ENCODE peak calls at places on chromosomes 5 and 9, in nine cellular contexts. One of them, this sample, is unnamed.

GRCh38 chr9:112072721-112073553 is 102.2 kb downstream of the SUSD1 start:
- DNase-seq in astrocyte of the spinal cord: peak
- DNase-seq in mammary epithelial cell: peak
- DNase-seq in GM06990: no peak
- DNase-seq in cardiac muscle cell: no peak
- DNase-seq in upper lobe of right lung: no peak
- DNase-seq in activated CD8-positive, alpha-beta T cell treated with anti-CD3 and anti-CD28 coated beads for 36 hours: no peak
- DNase-seq in CD4-positive, alpha-beta T cell: no peak
- DNase-seq in nephron progenitor cell: no peak
- DNase-seq in this sample: no peak

GRCh38 chr9:129441852-129442251 is 179.0 kb downstream of the C9orf50 start:
- DNase-seq in astrocyte of the spinal cord: no peak
- DNase-seq in cardiac muscle cell: no peak
- DNase-seq in mammary epithelial cell: no peak
- DNase-seq in upper lobe of right lung: no peak
- DNase-seq in nephron progenitor cell: no peak
- DNase-seq in GM06990: no peak
- DNase-seq in CD4-positive, alpha-beta T cell: no peak
- DNase-seq in activated CD8-positive, alpha-beta T cell treated with anti-CD3 and anti-CD28 coated beads for 36 hours: no peak
- DNase-seq in this sample: no peak

GRCh38 chr5:1470762-1471211 is 25.5 kb upstream of the SLC6A3 start:
- DNase-seq in cardiac muscle cell: no peak
- DNase-seq in nephron progenitor cell: no peak
- DNase-seq in CD4-positive, alpha-beta T cell: no peak
- DNase-seq in upper lobe of right lung: peak
- DNase-seq in GM06990: no peak
- DNase-seq in mammary epithelial cell: no peak
- DNase-seq in activated CD8-positive, alpha-beta T cell treated with anti-CD3 and anti-CD28 coated beads for 36 hours: no peak
- DNase-seq in astrocyte of the spinal cord: no peak
- DNase-seq in this sample: no peak

GRCh38 chr5:150341331-150341730 is 16.2 kb upstream of the TCOF1 start:
- DNase-seq in CD4-positive, alpha-beta T cell: no peak
- DNase-seq in upper lobe of right lung: no peak
- DNase-seq in astrocyte of the spinal cord: no peak
- DNase-seq in GM06990: no peak
- DNase-seq in activated CD8-positive, alpha-beta T cell treated with anti-CD3 and anti-CD28 coated beads for 36 hours: no peak
- DNase-seq in nephron progenitor cell: no peak
- DNase-seq in cardiac muscle cell: no peak
- DNase-seq in mammary epithelial cell: no peak
- DNase-seq in this sample: no peak

GRCh38 chr9:76433851-76434250 is 25.1 kb upstream of the GCNT1 start:
- DNase-seq in astrocyte of the spinal cord: peak
- DNase-seq in activated CD8-positive, alpha-beta T cell treated with anti-CD3 and anti-CD28 coated beads for 36 hours: no peak
- DNase-seq in cardiac muscle cell: no peak
- DNase-seq in nephron progenitor cell: no peak
- DNase-seq in CD4-positive, alpha-beta T cell: no peak
- DNase-seq in mammary epithelial cell: peak
- DNase-seq in GM06990: no peak
- DNase-seq in upper lobe of right lung: no peak
- DNase-seq in this sample: no peak

GRCh38 chr9:133406480-133407307 is 11.1 kb downstream of the REXO4 start:
- DNase-seq in nephron progenitor cell: peak
- DNase-seq in GM06990: peak
- DNase-seq in mammary epithelial cell: peak
- DNase-seq in CD4-positive, alpha-beta T cell: peak
- DNase-seq in activated CD8-positive, alpha-beta T cell treated with anti-CD3 and anti-CD28 coated beads for 36 hours: peak
- DNase-seq in cardiac muscle cell: peak
- DNase-seq in astrocyte of the spinal cord: peak
- DNase-seq in upper lobe of right lung: peak
- DNase-seq in this sample: peak

GRCh38 chr9:124869986-124870560 is 8.1 kb downstream of the ARPC5L start:
- DNase-seq in mammary epithelial cell: peak
- DNase-seq in CD4-positive, alpha-beta T cell: peak
- DNase-seq in GM06990: peak
- DNase-seq in activated CD8-positive, alpha-beta T cell treated with anti-CD3 and anti-CD28 coated beads for 36 hours: peak
- DNase-seq in upper lobe of right lung: peak
- DNase-seq in nephron progenitor cell: peak
- DNase-seq in astrocyte of the spinal cord: peak
- DNase-seq in cardiac muscle cell: peak
- DNase-seq in this sample: no peak

GRCh38 chr9:108687360-108687981 is 168.3 kb downstream of the ACTL7B start:
- DNase-seq in astrocyte of the spinal cord: peak
- DNase-seq in activated CD8-positive, alpha-beta T cell treated with anti-CD3 and anti-CD28 coated beads for 36 hours: no peak
- DNase-seq in nephron progenitor cell: no peak
- DNase-seq in mammary epithelial cell: peak
- DNase-seq in CD4-positive, alpha-beta T cell: no peak
- DNase-seq in upper lobe of right lung: no peak
- DNase-seq in cardiac muscle cell: no peak
- DNase-seq in GM06990: no peak
- DNase-seq in this sample: peak

GRCh38 chr5:98827161-98827560 is 53.7 kb downstream of the RGMB start:
- DNase-seq in cardiac muscle cell: peak
- DNase-seq in upper lobe of right lung: no peak
- DNase-seq in mammary epithelial cell: peak
- DNase-seq in nephron progenitor cell: peak
- DNase-seq in activated CD8-positive, alpha-beta T cell treated with anti-CD3 and anti-CD28 coated beads for 36 hours: peak
- DNase-seq in astrocyte of the spinal cord: peak
- DNase-seq in CD4-positive, alpha-beta T cell: no peak
- DNase-seq in GM06990: no peak
- DNase-seq in this sample: no peak

GRCh38 chr5:40552981-40553380 is 126.7 kb upstream of the PTGER4 start:
- DNase-seq in astrocyte of the spinal cord: no peak
- DNase-seq in cardiac muscle cell: no peak
- DNase-seq in upper lobe of right lung: no peak
- DNase-seq in nephron progenitor cell: no peak
- DNase-seq in GM06990: no peak
- DNase-seq in mammary epithelial cell: no peak
- DNase-seq in activated CD8-positive, alpha-beta T cell treated with anti-CD3 and anti-CD28 coated beads for 36 hours: no peak
- DNase-seq in CD4-positive, alpha-beta T cell: no peak
- DNase-seq in this sample: no peak

GRCh38 chr9:133708770-133709611 is 29.2 kb downstream of the SARDH start:
- DNase-seq in astrocyte of the spinal cord: no peak
- DNase-seq in upper lobe of right lung: peak
- DNase-seq in GM06990: peak
- DNase-seq in CD4-positive, alpha-beta T cell: peak
- DNase-seq in mammary epithelial cell: no peak
- DNase-seq in activated CD8-positive, alpha-beta T cell treated with anti-CD3 and anti-CD28 coated beads for 36 hours: peak
- DNase-seq in nephron progenitor cell: peak
- DNase-seq in cardiac muscle cell: peak
- DNase-seq in this sample: no peak

GRCh38 chr9:136148766-136149165 is 30.1 kb upstream of the TMEM250 start:
- DNase-seq in astrocyte of the spinal cord: no peak
- DNase-seq in nephron progenitor cell: no peak
- DNase-seq in cardiac muscle cell: no peak
- DNase-seq in upper lobe of right lung: no peak
- DNase-seq in GM06990: no peak
- DNase-seq in activated CD8-positive, alpha-beta T cell treated with anti-CD3 and anti-CD28 coated beads for 36 hours: no peak
- DNase-seq in CD4-positive, alpha-beta T cell: no peak
- DNase-seq in mammary epithelial cell: no peak
- DNase-seq in this sample: no peak

GRCh38 chr9:132987021-132987620 is 8.6 kb downstream of the GFI1B start:
- DNase-seq in upper lobe of right lung: no peak
- DNase-seq in GM06990: no peak
- DNase-seq in astrocyte of the spinal cord: no peak
- DNase-seq in nephron progenitor cell: no peak
- DNase-seq in mammary epithelial cell: no peak
- DNase-seq in cardiac muscle cell: no peak
- DNase-seq in activated CD8-positive, alpha-beta T cell treated with anti-CD3 and anti-CD28 coated beads for 36 hours: no peak
- DNase-seq in CD4-positive, alpha-beta T cell: no peak
- DNase-seq in this sample: no peak

GRCh38 chr9:12640021-12640587 is 53.1 kb upstream of the TYRP1 start:
- DNase-seq in GM06990: no peak
- DNase-seq in astrocyte of the spinal cord: peak
- DNase-seq in activated CD8-positive, alpha-beta T cell treated with anti-CD3 and anti-CD28 coated beads for 36 hours: no peak
- DNase-seq in upper lobe of right lung: no peak
- DNase-seq in CD4-positive, alpha-beta T cell: no peak
- DNase-seq in nephron progenitor cell: no peak
- DNase-seq in mammary epithelial cell: peak
- DNase-seq in cardiac muscle cell: peak
- DNase-seq in this sample: no peak

GRCh38 chr5:1967716-1968115 is 85.0 kb upstream of the IRX4 start:
- DNase-seq in mammary epithelial cell: no peak
- DNase-seq in cardiac muscle cell: no peak
- DNase-seq in GM06990: no peak
- DNase-seq in activated CD8-positive, alpha-beta T cell treated with anti-CD3 and anti-CD28 coated beads for 36 hours: no peak
- DNase-seq in CD4-positive, alpha-beta T cell: no peak
- DNase-seq in nephron progenitor cell: no peak
- DNase-seq in astrocyte of the spinal cord: no peak
- DNase-seq in upper lobe of right lung: no peak
- DNase-seq in this sample: peak

GRCh38 chr5:119343766-119344165 is 12.1 kb upstream of the TNFAIP8 start:
- DNase-seq in astrocyte of the spinal cord: peak
- DNase-seq in activated CD8-positive, alpha-beta T cell treated with anti-CD3 and anti-CD28 coated beads for 36 hours: peak
- DNase-seq in GM06990: no peak
- DNase-seq in cardiac muscle cell: no peak
- DNase-seq in upper lobe of right lung: no peak
- DNase-seq in nephron progenitor cell: no peak
- DNase-seq in CD4-positive, alpha-beta T cell: no peak
- DNase-seq in mammary epithelial cell: no peak
- DNase-seq in this sample: no peak

GRCh38 chr5:78600656-78601452 is 47.7 kb downstream of the LHFPL2 start:
- DNase-seq in CD4-positive, alpha-beta T cell: no peak
- DNase-seq in mammary epithelial cell: no peak
- DNase-seq in upper lobe of right lung: no peak
- DNase-seq in nephron progenitor cell: peak
- DNase-seq in astrocyte of the spinal cord: peak
- DNase-seq in GM06990: no peak
- DNase-seq in cardiac muscle cell: no peak
- DNase-seq in activated CD8-positive, alpha-beta T cell treated with anti-CD3 and anti-CD28 coated beads for 36 hours: no peak
- DNase-seq in this sample: no peak

GRCh38 chr5:7763621-7764072 is 87.3 kb downstream of the CFAP90 start:
- DNase-seq in cardiac muscle cell: no peak
- DNase-seq in activated CD8-positive, alpha-beta T cell treated with anti-CD3 and anti-CD28 coated beads for 36 hours: no peak
- DNase-seq in CD4-positive, alpha-beta T cell: no peak
- DNase-seq in mammary epithelial cell: no peak
- DNase-seq in GM06990: no peak
- DNase-seq in upper lobe of right lung: no peak
- DNase-seq in astrocyte of the spinal cord: no peak
- DNase-seq in nephron progenitor cell: no peak
- DNase-seq in this sample: no peak

GRCh38 chr9:117970276-117970675 is 266.1 kb downstream of the TLR4 start:
- DNase-seq in mammary epithelial cell: no peak
- DNase-seq in activated CD8-positive, alpha-beta T cell treated with anti-CD3 and anti-CD28 coated beads for 36 hours: no peak
- DNase-seq in cardiac muscle cell: no peak
- DNase-seq in astrocyte of the spinal cord: no peak
- DNase-seq in CD4-positive, alpha-beta T cell: no peak
- DNase-seq in upper lobe of right lung: no peak
- DNase-seq in nephron progenitor cell: no peak
- DNase-seq in GM06990: no peak
- DNase-seq in this sample: no peak

DNA sequence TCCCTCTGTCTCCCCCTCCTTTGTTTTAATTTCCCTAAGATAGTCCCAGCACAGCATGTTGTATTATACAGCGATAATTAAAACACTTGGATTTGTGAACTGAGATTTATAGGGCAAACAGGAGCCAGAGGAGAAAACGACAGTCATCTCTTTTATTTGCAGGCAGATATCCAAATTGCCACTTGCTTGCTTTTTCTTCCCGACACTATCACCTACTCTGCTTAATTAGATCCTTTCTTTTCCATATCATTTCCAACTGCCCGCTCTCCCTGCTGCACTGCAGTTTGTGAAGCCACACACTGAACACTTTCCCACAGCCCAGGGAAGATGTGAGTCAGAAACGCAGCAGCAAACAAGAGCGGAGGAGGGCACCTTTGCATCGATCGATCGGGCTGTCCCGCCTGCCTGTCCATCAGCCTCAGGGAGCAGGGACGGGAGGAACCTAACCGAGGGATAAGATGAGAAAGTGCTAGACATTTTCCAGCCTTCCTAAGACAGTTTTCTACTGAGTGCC is 35.8 kb upstream of the SPRY4 start:
- DNase-seq in cardiac muscle cell: peak
- DNase-seq in nephron progenitor cell: peak
- DNase-seq in GM06990: no peak
- DNase-seq in CD4-positive, alpha-beta T cell: no peak
- DNase-seq in astrocyte of the spinal cord: peak
- DNase-seq in mammary epithelial cell: no peak
- DNase-seq in activated CD8-positive, alpha-beta T cell treated with anti-CD3 and anti-CD28 coated beads for 36 hours: peak
- DNase-seq in upper lobe of right lung: no peak
- DNase-seq in this sample: no peak
- TF ChIP-seq CTCF in cardiac muscle cell: no peak
- TF ChIP-seq CTCF in nephron progenitor cell: no peak
- TF ChIP-seq CTCF in GM06990: no peak
- TF ChIP-seq CTCF in CD4-positive, alpha-beta T cell: no peak
- TF ChIP-seq CTCF in astrocyte of the spinal cord: no peak
- TF ChIP-seq CTCF in mammary epithelial cell: no peak
- TF ChIP-seq CTCF in activated CD8-positive, alpha-beta T cell treated with anti-CD3 and anti-CD28 coated beads for 36 hours: no peak
- TF ChIP-seq CTCF in upper lobe of right lung: no peak
- TF ChIP-seq CTCF in this sample: no peak

DNA sequence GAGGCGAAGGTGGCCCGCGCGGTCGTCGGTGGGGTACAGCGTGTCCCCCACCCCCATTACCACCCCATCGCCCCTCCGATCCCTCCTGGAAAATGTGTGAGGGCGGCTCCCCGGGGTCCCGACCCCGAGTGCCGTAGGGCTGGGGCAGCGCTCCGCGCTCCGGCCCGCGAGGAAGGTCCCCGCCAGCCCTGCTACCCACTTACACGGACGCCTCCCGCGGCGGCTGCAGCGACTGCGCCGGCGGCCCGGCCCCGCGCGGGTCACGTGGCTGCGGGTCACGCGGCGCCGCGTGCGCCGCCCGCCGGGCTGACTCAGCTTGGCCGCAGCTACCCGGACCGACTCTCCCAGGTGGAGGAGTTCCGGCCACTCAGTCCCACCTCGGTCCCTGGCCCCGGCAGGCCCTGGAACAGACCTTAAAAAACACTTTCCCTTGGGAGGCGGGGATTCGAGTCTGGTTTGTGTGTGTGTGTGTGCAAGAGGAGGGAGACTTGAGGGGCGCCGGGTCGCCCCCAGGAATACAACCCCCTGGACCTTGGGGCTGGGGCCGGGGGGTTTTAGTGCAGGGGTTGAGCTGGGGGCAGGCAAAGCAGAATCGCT is at the start of gene GNPDA1:
- DNase-seq in astrocyte of the spinal cord: peak
- DNase-seq in GM06990: peak
- DNase-seq in upper lobe of right lung: peak
- DNase-seq in mammary epithelial cell: peak
- DNase-seq in activated CD8-positive, alpha-beta T cell treated with anti-CD3 and anti-CD28 coated beads for 36 hours: peak
- DNase-seq in CD4-positive, alpha-beta T cell: peak
- DNase-seq in cardiac muscle cell: peak
- DNase-seq in nephron progenitor cell: peak
- DNase-seq in this sample: peak
- TF ChIP-seq CTCF in astrocyte of the spinal cord: no peak
- TF ChIP-seq CTCF in GM06990: no peak
- TF ChIP-seq CTCF in upper lobe of right lung: no peak
- TF ChIP-seq CTCF in mammary epithelial cell: no peak
- TF ChIP-seq CTCF in activated CD8-positive, alpha-beta T cell treated with anti-CD3 and anti-CD28 coated beads for 36 hours: no peak
- TF ChIP-seq CTCF in CD4-positive, alpha-beta T cell: no peak
- TF ChIP-seq CTCF in cardiac muscle cell: no peak
- TF ChIP-seq CTCF in nephron progenitor cell: no peak
- TF ChIP-seq CTCF in this sample: no peak

GRCh38 chr9:7592321-7593319 is 207.0 kb downstream of the DMAC1 start:
- DNase-seq in astrocyte of the spinal cord: no peak
- DNase-seq in mammary epithelial cell: no peak
- DNase-seq in upper lobe of right lung: no peak
- DNase-seq in nephron progenitor cell: no peak
- DNase-seq in activated CD8-positive, alpha-beta T cell treated with anti-CD3 and anti-CD28 coated beads for 36 hours: no peak
- DNase-seq in CD4-positive, alpha-beta T cell: no peak
- DNase-seq in cardiac muscle cell: peak
- DNase-seq in GM06990: no peak
- DNase-seq in this sample: no peak
- TF ChIP-seq CTCF in astrocyte of the spinal cord: peak
- TF ChIP-seq CTCF in mammary epithelial cell: peak
- TF ChIP-seq CTCF in upper lobe of right lung: no peak
- TF ChIP-seq CTCF in nephron progenitor cell: peak
- TF ChIP-seq CTCF in activated CD8-positive, alpha-beta T cell treated with anti-CD3 and anti-CD28 coated beads for 36 hours: no peak
- TF ChIP-seq CTCF in CD4-positive, alpha-beta T cell: no peak
- TF ChIP-seq CTCF in cardiac muscle cell: no peak
- TF ChIP-seq CTCF in GM06990: peak
- TF ChIP-seq CTCF in this sample: no peak

GRCh38 chr5:142143878-142144277 is 35.3 kb downstream of the NDFIP1 start:
- DNase-seq in mammary epithelial cell: peak
- DNase-seq in activated CD8-positive, alpha-beta T cell treated with anti-CD3 and anti-CD28 coated beads for 36 hours: no peak
- DNase-seq in GM06990: no peak
- DNase-seq in nephron progenitor cell: no peak
- DNase-seq in astrocyte of the spinal cord: peak
- DNase-seq in CD4-positive, alpha-beta T cell: no peak
- DNase-seq in upper lobe of right lung: no peak
- DNase-seq in cardiac muscle cell: peak
- DNase-seq in this sample: no peak
- TF ChIP-seq CTCF in mammary epithelial cell: peak
- TF ChIP-seq CTCF in activated CD8-positive, alpha-beta T cell treated with anti-CD3 and anti-CD28 coated beads for 36 hours: peak
- TF ChIP-seq CTCF in GM06990: peak
- TF ChIP-seq CTCF in nephron progenitor cell: peak
- TF ChIP-seq CTCF in astrocyte of the spinal cord: peak
- TF ChIP-seq CTCF in CD4-positive, alpha-beta T cell: peak
- TF ChIP-seq CTCF in upper lobe of right lung: peak
- TF ChIP-seq CTCF in cardiac muscle cell: peak
- TF ChIP-seq CTCF in this sample: peak

This sample was measured in osteocyte.